ENCODE peak calls at places on chromosome 4, in six cellular contexts. One of them, this sample, is unnamed.

GRCh38 chr4:47838445-47838844 is 578 bp upstream of the CORIN start:
- DNase-seq in GF-D8: no peak
- DNase-seq in D341Med: no peak
- DNase-seq in HTR-8/SVneo: no peak
- DNase-seq in central memory CD8-positive, alpha-beta T cell: no peak
- DNase-seq in AG04450: no peak
- DNase-seq in this sample: no peak

GRCh38 chr4:163476761-163477438 is 3.3 kb upstream of the TKTL2 start:
- DNase-seq in GF-D8: no peak
- DNase-seq in D341Med: no peak
- DNase-seq in HTR-8/SVneo: no peak
- DNase-seq in central memory CD8-positive, alpha-beta T cell: no peak
- DNase-seq in AG04450: no peak
- DNase-seq in this sample: no peak

GRCh38 chr4:128525939-128526630 is 238.5 kb upstream of the PGRMC2 start:
- DNase-seq in GF-D8: no peak
- DNase-seq in D341Med: no peak
- DNase-seq in HTR-8/SVneo: no peak
- DNase-seq in central memory CD8-positive, alpha-beta T cell: no peak
- DNase-seq in AG04450: no peak
- DNase-seq in this sample: peak; percentile 44

GRCh38 chr4:99755223-99755944 is 61.2 kb upstream of the DAPP1 start:
- DNase-seq in GF-D8: no peak
- DNase-seq in D341Med: no peak
- DNase-seq in HTR-8/SVneo: no peak
- DNase-seq in central memory CD8-positive, alpha-beta T cell: no peak
- DNase-seq in AG04450: no peak
- DNase-seq in this sample: no peak

GRCh38 chr4:51885371-51885770 is 42.4 kb downstream of the DCUN1D4 start:
- DNase-seq in GF-D8: no peak
- DNase-seq in D341Med: peak; percentile 37
- DNase-seq in HTR-8/SVneo: peak; percentile 10
- DNase-seq in central memory CD8-positive, alpha-beta T cell: no peak
- DNase-seq in AG04450: no peak
- DNase-seq in this sample: peak; percentile 23

GRCh38 chr4:68324509-68325262 is 25.2 kb downstream of the YTHDC1 start:
- DNase-seq in GF-D8: no peak
- DNase-seq in D341Med: no peak
- DNase-seq in HTR-8/SVneo: no peak
- DNase-seq in central memory CD8-positive, alpha-beta T cell: no peak
- DNase-seq in AG04450: no peak
- DNase-seq in this sample: no peak

GRCh38 chr4:110266136-110266535 is 67.7 kb upstream of the ELOVL6 start:
- DNase-seq in GF-D8: no peak
- DNase-seq in D341Med: no peak
- DNase-seq in HTR-8/SVneo: no peak
- DNase-seq in central memory CD8-positive, alpha-beta T cell: no peak
- DNase-seq in AG04450: no peak
- DNase-seq in this sample: no peak

GRCh38 chr4:180098601-180099000 is 2144.6 kb upstream of the TENM3 start:
- DNase-seq in GF-D8: no peak
- DNase-seq in D341Med: no peak
- DNase-seq in HTR-8/SVneo: no peak
- DNase-seq in central memory CD8-positive, alpha-beta T cell: no peak
- DNase-seq in AG04450: no peak
- DNase-seq in this sample: no peak

GRCh38 chr4:180923476-180923875 is 1319.7 kb upstream of the TENM3 start:
- DNase-seq in GF-D8: no peak
- DNase-seq in D341Med: no peak
- DNase-seq in HTR-8/SVneo: peak; percentile 9
- DNase-seq in central memory CD8-positive, alpha-beta T cell: no peak
- DNase-seq in AG04450: peak; percentile 51
- DNase-seq in this sample: peak; percentile 19

GRCh38 chr4:138311771-138312535 is 69.8 kb upstream of the SLC7A11 start:
- DNase-seq in GF-D8: no peak
- DNase-seq in D341Med: no peak
- DNase-seq in HTR-8/SVneo: no peak
- DNase-seq in central memory CD8-positive, alpha-beta T cell: no peak
- DNase-seq in AG04450: no peak
- DNase-seq in this sample: no peak

GRCh38 chr4:108030332-108030731 is 40.6 kb downstream of the HADH start:
- DNase-seq in GF-D8: no peak
- DNase-seq in D341Med: peak; percentile 80
- DNase-seq in HTR-8/SVneo: peak; percentile 5
- DNase-seq in central memory CD8-positive, alpha-beta T cell: peak; percentile 16
- DNase-seq in AG04450: peak; percentile 24
- DNase-seq in this sample: no peak

GRCh38 chr4:176186067-176186466 is 9.3 kb downstream of the SPATA4 start:
- DNase-seq in GF-D8: no peak
- DNase-seq in D341Med: no peak
- DNase-seq in HTR-8/SVneo: no peak
- DNase-seq in central memory CD8-positive, alpha-beta T cell: no peak
- DNase-seq in AG04450: no peak
- DNase-seq in this sample: no peak

GRCh38 chr4:1978741-1979476 is 29.9 kb downstream of the NELFA start:
- DNase-seq in GF-D8: no peak
- DNase-seq in D341Med: no peak
- DNase-seq in HTR-8/SVneo: no peak
- DNase-seq in central memory CD8-positive, alpha-beta T cell: no peak
- DNase-seq in AG04450: no peak
- DNase-seq in this sample: no peak

GRCh38 chr4:118335774-118336173 is 17.0 kb downstream of the PRSS12 start:
- DNase-seq in GF-D8: no peak
- DNase-seq in D341Med: no peak
- DNase-seq in HTR-8/SVneo: no peak
- DNase-seq in central memory CD8-positive, alpha-beta T cell: no peak
- DNase-seq in AG04450: no peak
- DNase-seq in this sample: no peak

GRCh38 chr4:187167126-187167525 is 443.5 kb upstream of the FAT1 start:
- DNase-seq in GF-D8: no peak
- DNase-seq in D341Med: no peak
- DNase-seq in HTR-8/SVneo: no peak
- DNase-seq in central memory CD8-positive, alpha-beta T cell: no peak
- DNase-seq in AG04450: no peak
- DNase-seq in this sample: no peak

GRCh38 chr4:127357765-127358164 is 275.0 kb upstream of the INTU start:
- DNase-seq in GF-D8: no peak
- DNase-seq in D341Med: no peak
- DNase-seq in HTR-8/SVneo: no peak
- DNase-seq in central memory CD8-positive, alpha-beta T cell: no peak
- DNase-seq in AG04450: no peak
- DNase-seq in this sample: no peak

GRCh38 chr4:176717237-176717636 is 75.5 kb downstream of the VEGFC start:
- DNase-seq in GF-D8: no peak
- DNase-seq in D341Med: no peak
- DNase-seq in HTR-8/SVneo: no peak
- DNase-seq in central memory CD8-positive, alpha-beta T cell: no peak
- DNase-seq in AG04450: no peak
- DNase-seq in this sample: no peak

GRCh38 chr4:19239565-19239964 is 1012.1 kb upstream of the SLIT2 start:
- DNase-seq in GF-D8: no peak
- DNase-seq in D341Med: no peak
- DNase-seq in HTR-8/SVneo: no peak
- DNase-seq in central memory CD8-positive, alpha-beta T cell: no peak
- DNase-seq in AG04450: no peak
- DNase-seq in this sample: peak; percentile 14